ENCODE peak calls at places on chromosomes 11 and 22, in five cellular contexts. V is IMR-90, G is mesenchymal stem cell, P is neuronal stem cell, A is trophoblast cell. J is an unnamed sample.

GRCh38 chr11:76512851-76513653 is 68.2 kb downstream of the EMSY start:
- DNase-seq in V (peak; percentile 65), G (peak; percentile 62), P (no peak), A (no peak), J (no peak)

GRCh38 chr22:42533638-42533977 is 14.0 kb upstream of the RRP7A start:
- DNase-seq in V (no peak), P (no peak), A (no peak), G (no peak), J (no peak)

GRCh38 chr11:108069947-108070346 is 51.4 kb upstream of the ACAT1 start:
- DNase-seq in G (peak; percentile 62), V (peak; percentile 75), P (no peak), A (no peak), J (no peak)

GRCh38 chr11:128095459-128096096 is 491.8 kb downstream of the ETS1 start:
- DNase-seq in P (no peak), A (peak; percentile 46), V (peak; percentile 76), G (peak; percentile 93), J (no peak)

GRCh38 chr11:1082728-1083620 is 8.3 kb downstream of the MUC2 start:
- DNase-seq in G (no peak), V (no peak), P (no peak), A (no peak), J (no peak)

GRCh38 chr11:6640985-6641701 is 14.5 kb downstream of the DCHS1 start:
- DNase-seq in G (no peak), A (no peak), V (no peak), P (no peak), J (no peak)

GRCh38 chr11:14101388-14101787 is 138.9 kb downstream of the SPON1 start:
- DNase-seq in V (no peak), G (no peak), P (no peak), A (no peak), J (no peak)

GRCh38 chr22:19959587-19960490 is 18.2 kb upstream of the TXNRD2 start:
- DNase-seq in V (no peak), A (no peak), G (peak; percentile 71), P (no peak), J (no peak)

GRCh38 chr11:36142439-36142838 is 146.8 kb downstream of the COMMD9 start:
- DNase-seq in A (no peak), V (no peak), P (no peak), G (no peak), J (no peak)

GRCh38 chr11:128767518-128767917 is 73.6 kb downstream of the FLI1 start:
- DNase-seq in V (peak; percentile 60), G (no peak), A (no peak), P (no peak), J (no peak)

GRCh38 chr11:130514316-130514715 is 65.9 kb downstream of the ADAMTS15 start:
- DNase-seq in P (no peak), V (peak; percentile 77), A (no peak), G (no peak), J (no peak)

GRCh38 chr11:88801484-88802123 is 264.2 kb downstream of the GRM5 start:
- DNase-seq in A (no peak), G (no peak), V (no peak), P (no peak), J (no peak)

GRCh38 chr11:31397239-31397834 is 27.7 kb downstream of the DNAJC24 start:
- DNase-seq in G (peak; percentile 36), P (no peak), A (no peak), V (peak; percentile 22), J (no peak)

GRCh38 chr11:115645631-115646271 is 141.5 kb upstream of the CADM1 start:
- DNase-seq in A (no peak), V (no peak), G (peak; percentile 15), P (peak; percentile 76), J (peak; percentile 88)

GRCh38 chr22:37309221-37310074 is 27.1 kb downstream of the CYTH4 start:
- DNase-seq in G (peak; percentile 35), V (no peak), A (no peak), P (no peak), J (no peak)

GRCh38 chr11:123409886-123410549 is 20.1 kb upstream of the GRAMD1B start:
- DNase-seq in A (no peak), G (no peak), V (no peak), P (no peak), J (no peak)

GRCh38 chr22:46068908-46069481 is 81.3 kb upstream of the PPARA start:
- DNase-seq in A (no peak), P (no peak), G (peak; percentile 14), V (peak; percentile 49), J (no peak)

GRCh38 chr11:119192111-119192510 is 6.8 kb downstream of the NHERF4 start:
- DNase-seq in A (peak; percentile 79), P (no peak), G (no peak), V (no peak), J (no peak)

GRCh38 chr11:128422576-128423370 is 164.6 kb downstream of the ETS1 start:
- DNase-seq in G (no peak), P (no peak), V (no peak), A (no peak), J (no peak)

GRCh38 chr11:36510567-36511020 is 522 bp upstream of the TRAF6 start:
- DNase-seq in G (no peak), P (no peak), A (peak; percentile 68), V (peak; percentile 32), J (no peak)

GRCh38 chr11:6200975-6201374 is 2.0 kb downstream of the OR52W1 start:
- DNase-seq in V (no peak), P (no peak), A (peak; percentile 13), G (no peak), J (no peak)

GRCh38 chr22:45504703-45505341 is 2.1 kb downstream of the FBLN1 start:
- DNase-seq in P (peak; percentile 83), V (peak; percentile 37), A (no peak), G (peak; percentile 70), J (no peak)

GRCh38 chr11:75946531-75947530 is 131.8 kb downstream of the UVRAG start:
- DNase-seq in V (peak; percentile 60), P (no peak), G (peak; percentile 22), A (peak; percentile 83), J (peak; percentile 31)

GRCh38 chr22:41197808-41198585 is 7.1 kb upstream of the L3MBTL2 start:
- DNase-seq in V (no peak), A (no peak), G (peak; percentile 70), P (no peak), J (no peak)

GRCh38 chr11:7353100-7353499 is 101.4 kb downstream of the SYT9 start:
- DNase-seq in P (no peak), G (peak; percentile 5), A (peak; percentile 16), V (no peak), J (peak; percentile 64)

GRCh38 chr11:62137881-62138629 is 14.2 kb downstream of the INCENP start:
- DNase-seq in G (no peak), V (no peak), A (no peak), P (no peak), J (peak; percentile 7)

GRCh38 chr22:39839917-39840510 is 53.5 kb downstream of the ENTHD1 start:
- DNase-seq in V (no peak), A (no peak), P (no peak), G (no peak), J (no peak)

GRCh38 chr11:12455938-12456337 is 78.6 kb downstream of the PARVA start:
- DNase-seq in G (peak; percentile 42), A (no peak), P (no peak), V (peak; percentile 88), J (no peak)

GRCh38 chr11:134683860-134684259 is 271.8 kb upstream of the B3GAT1 start:
- DNase-seq in P (no peak), V (no peak), A (no peak), G (no peak), J (no peak)

GRCh38 chr11:122024278-122024677 is 91.7 kb downstream of the BLID start:
- DNase-seq in P (no peak), A (no peak), V (no peak), G (no peak), J (no peak)

GRCh38 chr11:69700278-69701140 is 3.3 kb downstream of the FGF19 start:
- DNase-seq in G (peak; percentile 78), A (no peak), V (peak; percentile 75), P (no peak), J (peak; percentile 92)
- H4K91ac ChIP-seq in G (peak overlapping the region; percentile 49), A (no peak overlapping the region), V (no peak overlapping the region), P (no peak overlapping the region), J (no peak overlapping the region)

GRCh38 chr22:49087163-49087562 is 740.5 kb downstream of the BRD1 start:
- DNase-seq in A (no peak), P (no peak), V (no peak), G (no peak), J (no peak)
- H4K91ac ChIP-seq in A (no peak overlapping the region), P (no peak overlapping the region), V (no peak overlapping the region), G (no peak overlapping the region), J (no peak overlapping the region)

GRCh38 chr11:93075782-93076181 is 106.3 kb downstream of the MTNR1B start:
- DNase-seq in V (no peak), A (no peak), P (no peak), G (no peak), J (no peak)
- H4K91ac ChIP-seq in V (no peak overlapping the region), A (no peak overlapping the region), P (no peak overlapping the region), G (no peak overlapping the region), J (no peak overlapping the region)

DNA sequence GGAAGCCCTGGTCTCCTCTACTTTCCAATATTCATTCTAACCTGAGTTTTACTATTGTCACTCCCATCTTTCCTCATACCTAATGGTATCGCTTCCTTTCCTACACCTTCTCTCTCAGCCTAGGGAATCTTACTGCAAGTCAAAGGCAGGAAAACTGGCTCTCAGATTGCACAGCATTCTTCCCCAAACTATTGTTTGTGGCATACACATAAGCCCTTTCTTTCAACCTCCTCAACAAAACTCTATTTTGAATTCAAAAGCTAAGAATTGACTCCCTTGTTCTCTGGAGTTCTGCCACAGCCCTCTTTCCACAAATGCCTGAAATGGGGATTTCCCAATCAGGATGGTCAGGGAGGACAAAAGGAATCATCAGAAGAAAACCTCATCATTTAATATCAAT is 181.5 kb downstream of the FAM76B start:
- DNase-seq in A (no peak), P (no peak), V (no peak), G (no peak), J (no peak)
- H4K91ac ChIP-seq in A (no peak overlapping the region), P (no peak overlapping the region), V (no peak overlapping the region), G (no peak overlapping the region), J (no peak overlapping the region)

GRCh38 chr11:46247664-46248063 is 29.8 kb upstream of the CREB3L1 start:
- DNase-seq in G (peak; percentile 29), V (peak; percentile 54), A (no peak), P (peak; percentile 48), J (peak; percentile 80)
- H4K91ac ChIP-seq in G (no peak overlapping the region), V (peak overlapping the region; percentile 100), A (peak overlapping the region; percentile 82), P (no peak overlapping the region), J (no peak overlapping the region)

GRCh38 chr11:22263613-22264012 is 70.7 kb downstream of the ANO5 start:
- DNase-seq in P (no peak), V (no peak), G (no peak), A (no peak), J (no peak)
- H4K91ac ChIP-seq in P (no peak overlapping the region), V (no peak overlapping the region), G (no peak overlapping the region), A (no peak overlapping the region), J (no peak overlapping the region)

GRCh38 chr22:33850227-33850626 is 70.0 kb downstream of the LARGE1 start:
- DNase-seq in G (no peak), A (no peak), V (no peak), P (no peak), J (no peak)
- H4K91ac ChIP-seq in G (no peak overlapping the region), A (no peak overlapping the region), V (no peak overlapping the region), P (no peak overlapping the region), J (no peak overlapping the region)

J was measured in H9.